ENCODE peak calls at places on chromosomes 12 and 14, in five cellular contexts. K, C, O, U and B are unnamed samples.

GRCh38 chr14:71290960-71291466 is 383.8 kb downstream of the PCNX1 start:
- DNase-seq in K (no peak), O (no peak), U (peak), C (no peak), B (peak)

GRCh38 chr14:101496779-101497420 is 64.4 kb upstream of the DIO3 start:
- DNase-seq in C (no peak), U (no peak), K (no peak), O (no peak), B (no peak)

GRCh38 chr14:62158779-62159178 is 396.6 kb downstream of the SNAPC1 start:
- DNase-seq in K (no peak), C (no peak), O (no peak), U (no peak), B (no peak)

GRCh38 chr12:121536058-121536928 is 44.5 kb downstream of the KDM2B start:
- DNase-seq in K (peak), C (peak), U (peak), O (peak), B (peak)

GRCh38 chr14:87113286-87113685 is 879.7 kb downstream of the GALC start:
- DNase-seq in K (no peak), C (no peak), O (no peak), U (no peak), B (no peak)

GRCh38 chr12:31531908-31532307 is 59.0 kb downstream of the DENND5B start:
- DNase-seq in K (no peak), O (no peak), U (no peak), C (no peak), B (no peak)

GRCh38 chr12:124809878-124810277 is 53.8 kb downstream of the SCARB1 start:
- DNase-seq in U (peak), K (no peak), C (no peak), O (no peak), B (no peak)

GRCh38 chr14:87888136-87888999 is 104.6 kb downstream of the GALC start:
- DNase-seq in U (no peak), O (no peak), K (no peak), C (no peak), B (no peak)

GRCh38 chr14:48391661-48392060 is 716.3 kb upstream of the MDGA2 start:
- DNase-seq in C (no peak), K (no peak), O (no peak), U (peak), B (no peak)

GRCh38 chr12:49985981-49986380 is 13.2 kb downstream of the AQP6 start:
- DNase-seq in K (no peak), C (no peak), O (no peak), U (peak), B (no peak)

GRCh38 chr12:51051787-51052186 is 3.7 kb downstream of the LETMD1 start:
- DNase-seq in C (no peak), O (no peak), K (no peak), U (no peak), B (peak)

GRCh38 chr12:108967869-108968540 is 52.9 kb downstream of the SVOP start:
- DNase-seq in K (no peak), O (no peak), C (no peak), U (no peak), B (no peak)